ENCODE peak calls at places on chromosomes 6 and 20, in seven cellular contexts. E is mesothelial cell of epicardium; F is stimulated activated CD8-positive, alpha-beta memory T cell treated with anti-CD3 and anti-CD28 coated beads, Interleukin-15, amount 100 ng/mL, for 1 hour; P is caudate nucleus; O is effector CD4-positive, alpha-beta T cell; D is T1000; V is glutamatergic neuron. W is an unnamed sample.

GRCh38 chr6:33808781-33809180 is 5.0 kb upstream of the MLN start:
- DNase-seq in E (no peak), O (no peak), D (no peak), P (no peak), V (no peak), F (no peak), W (no peak)

GRCh38 chr6:78487401-78487800 is 379.9 kb upstream of the IRAK1BP1 start:
- DNase-seq in O (no peak), E (no peak), D (no peak), P (no peak), V (no peak), F (no peak), W (no peak)

GRCh38 chr20:22502731-22503191 is 81.6 kb downstream of the FOXA2 start:
- DNase-seq in O (no peak), E (no peak), D (no peak), F (no peak), P (no peak), V (peak), W (no peak)

GRCh38 chr6:44664716-44665115 is 277.2 kb downstream of the CDC5L start:
- DNase-seq in F (no peak), P (no peak), D (no peak), V (no peak), E (peak), O (no peak), W (no peak)

GRCh38 chr6:45746046-45746445 is 269.6 kb downstream of the CLIC5 start:
- DNase-seq in F (no peak), O (no peak), P (no peak), D (no peak), E (no peak), V (no peak), W (no peak)

GRCh38 chr20:32674362-32674789 is 635 bp upstream of the C20orf203 start:
- DNase-seq in V (no peak), D (no peak), E (peak), P (no peak), F (peak), O (peak), W (peak)

GRCh38 chr6:37705239-37706051 is 7.8 kb upstream of the MDGA1 start:
- DNase-seq in E (peak), P (peak), F (no peak), V (peak), D (peak), O (peak), W (peak)

GRCh38 chr20:49965781-49966304 is 16.9 kb upstream of the SNAI1 start:
- DNase-seq in D (no peak), F (no peak), V (no peak), P (no peak), O (no peak), E (no peak), W (no peak)

GRCh38 chr6:20946037-20946436 is 411.8 kb downstream of the CDKAL1 start:
- DNase-seq in D (no peak), V (no peak), E (no peak), F (no peak), O (no peak), P (no peak), W (no peak)